ENCODE peak calls at places on chromosomes 6 and 20, in eight cellular contexts. One of them, this sample, is unnamed.

GRCh38 chr6:43181942-43182860 is at the start of gene CUL9:
- DNase-seq in activated naive CD4-positive, alpha-beta T cell: peak
- DNase-seq in pons: peak
- DNase-seq in GM03348: peak
- DNase-seq in glutamatergic neuron: peak
- DNase-seq in right atrium auricular region: peak
- DNase-seq in heart left ventricle: peak
- DNase-seq in ureter: peak
- DNase-seq in this sample: peak

GRCh38 chr20:18414140-18414539 is 52.7 kb downstream of the DZANK1 start:
- DNase-seq in GM03348: no peak
- DNase-seq in glutamatergic neuron: no peak
- DNase-seq in ureter: no peak
- DNase-seq in right atrium auricular region: no peak
- DNase-seq in activated naive CD4-positive, alpha-beta T cell: no peak
- DNase-seq in pons: no peak
- DNase-seq in heart left ventricle: no peak
- DNase-seq in this sample: no peak

GRCh38 chr20:62603021-62603906 is 39.0 kb upstream of the SLCO4A1 start:
- DNase-seq in ureter: peak
- DNase-seq in heart left ventricle: peak
- DNase-seq in right atrium auricular region: peak
- DNase-seq in GM03348: no peak
- DNase-seq in activated naive CD4-positive, alpha-beta T cell: no peak
- DNase-seq in pons: peak
- DNase-seq in glutamatergic neuron: no peak
- DNase-seq in this sample: peak

GRCh38 chr20:47854687-47855212 is 69.5 kb upstream of the SULF2 start:
- DNase-seq in glutamatergic neuron: peak
- DNase-seq in GM03348: peak
- DNase-seq in ureter: no peak
- DNase-seq in activated naive CD4-positive, alpha-beta T cell: no peak
- DNase-seq in heart left ventricle: no peak
- DNase-seq in right atrium auricular region: no peak
- DNase-seq in pons: no peak
- DNase-seq in this sample: no peak

GRCh38 chr6:1254326-1254725 is 57.6 kb upstream of the FOXQ1 start:
- DNase-seq in pons: no peak
- DNase-seq in right atrium auricular region: peak
- DNase-seq in glutamatergic neuron: no peak
- DNase-seq in heart left ventricle: no peak
- DNase-seq in GM03348: no peak
- DNase-seq in activated naive CD4-positive, alpha-beta T cell: no peak
- DNase-seq in ureter: no peak
- DNase-seq in this sample: no peak

GRCh38 chr6:47238456-47238995 is 71.2 kb downstream of the TNFRSF21 start:
- DNase-seq in heart left ventricle: no peak
- DNase-seq in glutamatergic neuron: no peak
- DNase-seq in ureter: no peak
- DNase-seq in activated naive CD4-positive, alpha-beta T cell: no peak
- DNase-seq in GM03348: no peak
- DNase-seq in pons: no peak
- DNase-seq in right atrium auricular region: no peak
- DNase-seq in this sample: no peak

GRCh38 chr20:11195169-11195568 is 521.4 kb upstream of the JAG1 start:
- DNase-seq in right atrium auricular region: no peak
- DNase-seq in glutamatergic neuron: no peak
- DNase-seq in GM03348: no peak
- DNase-seq in activated naive CD4-positive, alpha-beta T cell: no peak
- DNase-seq in ureter: no peak
- DNase-seq in pons: no peak
- DNase-seq in heart left ventricle: no peak
- DNase-seq in this sample: no peak

GRCh38 chr6:19697744-19698290 is 139.4 kb upstream of the ID4 start:
- DNase-seq in right atrium auricular region: no peak
- DNase-seq in glutamatergic neuron: no peak
- DNase-seq in pons: no peak
- DNase-seq in ureter: no peak
- DNase-seq in activated naive CD4-positive, alpha-beta T cell: no peak
- DNase-seq in heart left ventricle: no peak
- DNase-seq in GM03348: peak
- DNase-seq in this sample: no peak

GRCh38 chr20:35992713-35993335 is 24.4 kb downstream of the CNBD2 start:
- DNase-seq in ureter: peak
- DNase-seq in GM03348: peak
- DNase-seq in heart left ventricle: peak
- DNase-seq in glutamatergic neuron: peak
- DNase-seq in pons: peak
- DNase-seq in activated naive CD4-positive, alpha-beta T cell: no peak
- DNase-seq in right atrium auricular region: no peak
- DNase-seq in this sample: peak

GRCh38 chr20:15196580-15197255 is 859.3 kb upstream of the FLRT3 start:
- DNase-seq in right atrium auricular region: no peak
- DNase-seq in GM03348: no peak
- DNase-seq in glutamatergic neuron: no peak
- DNase-seq in pons: no peak
- DNase-seq in ureter: no peak
- DNase-seq in heart left ventricle: no peak
- DNase-seq in activated naive CD4-positive, alpha-beta T cell: no peak
- DNase-seq in this sample: no peak

GRCh38 chr20:24795444-24795843 is 153.6 kb upstream of the CST7 start:
- DNase-seq in heart left ventricle: no peak
- DNase-seq in right atrium auricular region: no peak
- DNase-seq in ureter: no peak
- DNase-seq in glutamatergic neuron: no peak
- DNase-seq in pons: no peak
- DNase-seq in GM03348: no peak
- DNase-seq in activated naive CD4-positive, alpha-beta T cell: no peak
- DNase-seq in this sample: no peak

GRCh38 chr6:160036790-160037206 is 67.9 kb downstream of the IGF2R start:
- DNase-seq in glutamatergic neuron: no peak
- DNase-seq in heart left ventricle: no peak
- DNase-seq in pons: no peak
- DNase-seq in activated naive CD4-positive, alpha-beta T cell: no peak
- DNase-seq in GM03348: peak
- DNase-seq in right atrium auricular region: no peak
- DNase-seq in ureter: no peak
- DNase-seq in this sample: no peak

GRCh38 chr6:12576389-12576788 is 140.2 kb upstream of the PHACTR1 start:
- DNase-seq in pons: no peak
- DNase-seq in glutamatergic neuron: no peak
- DNase-seq in ureter: no peak
- DNase-seq in heart left ventricle: no peak
- DNase-seq in right atrium auricular region: no peak
- DNase-seq in activated naive CD4-positive, alpha-beta T cell: no peak
- DNase-seq in GM03348: peak
- DNase-seq in this sample: no peak

GRCh38 chr6:63351995-63352586 is 32.3 kb upstream of the LGSN start:
- DNase-seq in right atrium auricular region: no peak
- DNase-seq in heart left ventricle: no peak
- DNase-seq in ureter: no peak
- DNase-seq in pons: peak
- DNase-seq in GM03348: peak
- DNase-seq in activated naive CD4-positive, alpha-beta T cell: no peak
- DNase-seq in glutamatergic neuron: no peak
- DNase-seq in this sample: no peak

GRCh38 chr6:56860466-56860865 is 94.4 kb upstream of the BEND6 start:
- DNase-seq in GM03348: no peak
- DNase-seq in heart left ventricle: no peak
- DNase-seq in right atrium auricular region: no peak
- DNase-seq in ureter: no peak
- DNase-seq in activated naive CD4-positive, alpha-beta T cell: no peak
- DNase-seq in glutamatergic neuron: no peak
- DNase-seq in pons: no peak
- DNase-seq in this sample: no peak

GRCh38 chr20:62956387-62957135 is 4.1 kb downstream of the SLC17A9 start:
- DNase-seq in GM03348: no peak
- DNase-seq in right atrium auricular region: no peak
- DNase-seq in activated naive CD4-positive, alpha-beta T cell: no peak
- DNase-seq in ureter: no peak
- DNase-seq in pons: no peak
- DNase-seq in heart left ventricle: no peak
- DNase-seq in glutamatergic neuron: no peak
- DNase-seq in this sample: no peak

GRCh38 chr6:87700729-87701675 is 1.0 kb downstream of the AKIRIN2 start:
- DNase-seq in heart left ventricle: peak
- DNase-seq in ureter: peak
- DNase-seq in GM03348: peak
- DNase-seq in glutamatergic neuron: peak
- DNase-seq in right atrium auricular region: no peak
- DNase-seq in activated naive CD4-positive, alpha-beta T cell: no peak
- DNase-seq in pons: peak
- DNase-seq in this sample: no peak

GRCh38 chr6:116087437-116088027 is 13.1 kb upstream of the NT5DC1 start:
- DNase-seq in GM03348: peak
- DNase-seq in right atrium auricular region: no peak
- DNase-seq in glutamatergic neuron: no peak
- DNase-seq in ureter: no peak
- DNase-seq in pons: no peak
- DNase-seq in activated naive CD4-positive, alpha-beta T cell: no peak
- DNase-seq in heart left ventricle: no peak
- DNase-seq in this sample: no peak

GRCh38 chr20:47558699-47559098 is 57.0 kb downstream of the NCOA3 start:
- DNase-seq in heart left ventricle: no peak
- DNase-seq in ureter: no peak
- DNase-seq in pons: no peak
- DNase-seq in glutamatergic neuron: no peak
- DNase-seq in GM03348: no peak
- DNase-seq in activated naive CD4-positive, alpha-beta T cell: no peak
- DNase-seq in right atrium auricular region: no peak
- DNase-seq in this sample: no peak

GRCh38 chr6:18362058-18362561 is 25.0 kb upstream of the RNF144B start:
- DNase-seq in activated naive CD4-positive, alpha-beta T cell: no peak
- DNase-seq in ureter: no peak
- DNase-seq in glutamatergic neuron: no peak
- DNase-seq in GM03348: peak
- DNase-seq in pons: peak
- DNase-seq in right atrium auricular region: no peak
- DNase-seq in heart left ventricle: no peak
- DNase-seq in this sample: no peak

GRCh38 chr20:20956586-20956985 is 149.6 kb downstream of the LINC00237 start:
- DNase-seq in activated naive CD4-positive, alpha-beta T cell: no peak
- DNase-seq in pons: peak
- DNase-seq in right atrium auricular region: no peak
- DNase-seq in GM03348: no peak
- DNase-seq in ureter: no peak
- DNase-seq in glutamatergic neuron: peak
- DNase-seq in heart left ventricle: no peak
- DNase-seq in this sample: no peak

GRCh38 chr20:13436530-13436929 is 202.2 kb downstream of the TASP1 start:
- DNase-seq in glutamatergic neuron: no peak
- DNase-seq in heart left ventricle: no peak
- DNase-seq in pons: no peak
- DNase-seq in ureter: no peak
- DNase-seq in activated naive CD4-positive, alpha-beta T cell: no peak
- DNase-seq in GM03348: no peak
- DNase-seq in right atrium auricular region: no peak
- DNase-seq in this sample: no peak

GRCh38 chr20:63061051-63061531 is 54.3 kb upstream of the BHLHE23 start:
- DNase-seq in activated naive CD4-positive, alpha-beta T cell: no peak
- DNase-seq in right atrium auricular region: no peak
- DNase-seq in ureter: no peak
- DNase-seq in heart left ventricle: no peak
- DNase-seq in pons: no peak
- DNase-seq in GM03348: no peak
- DNase-seq in glutamatergic neuron: peak
- DNase-seq in this sample: no peak

GRCh38 chr20:13325033-13325432 is 104.0 kb downstream of the ISM1 start:
- DNase-seq in right atrium auricular region: no peak
- DNase-seq in activated naive CD4-positive, alpha-beta T cell: no peak
- DNase-seq in glutamatergic neuron: peak
- DNase-seq in pons: no peak
- DNase-seq in heart left ventricle: no peak
- DNase-seq in GM03348: no peak
- DNase-seq in ureter: no peak
- DNase-seq in this sample: no peak

GRCh38 chr20:10497283-10497682 is 62.2 kb downstream of the SLX4IP start:
- DNase-seq in heart left ventricle: no peak
- DNase-seq in GM03348: no peak
- DNase-seq in right atrium auricular region: no peak
- DNase-seq in pons: no peak
- DNase-seq in ureter: no peak
- DNase-seq in glutamatergic neuron: no peak
- DNase-seq in activated naive CD4-positive, alpha-beta T cell: no peak
- DNase-seq in this sample: no peak

GRCh38 chr6:2021713-2022125 is 223.7 kb downstream of the GMDS start:
- DNase-seq in activated naive CD4-positive, alpha-beta T cell: no peak
- DNase-seq in pons: peak
- DNase-seq in glutamatergic neuron: no peak
- DNase-seq in GM03348: peak
- DNase-seq in heart left ventricle: peak
- DNase-seq in ureter: peak
- DNase-seq in right atrium auricular region: peak
- DNase-seq in this sample: no peak

GRCh38 chr20:52104546-52105044 is 87.0 kb downstream of the ZFP64 start:
- DNase-seq in GM03348: peak
- DNase-seq in pons: no peak
- DNase-seq in ureter: no peak
- DNase-seq in right atrium auricular region: no peak
- DNase-seq in activated naive CD4-positive, alpha-beta T cell: no peak
- DNase-seq in heart left ventricle: no peak
- DNase-seq in glutamatergic neuron: peak
- DNase-seq in this sample: no peak

GRCh38 chr6:16563628-16564240 is 197.5 kb downstream of the ATXN1 start:
- DNase-seq in glutamatergic neuron: no peak
- DNase-seq in pons: no peak
- DNase-seq in GM03348: no peak
- DNase-seq in right atrium auricular region: no peak
- DNase-seq in ureter: no peak
- DNase-seq in heart left ventricle: no peak
- DNase-seq in activated naive CD4-positive, alpha-beta T cell: no peak
- DNase-seq in this sample: no peak